ENCODE peak calls at places on chromosomes 12 and 14, in six cellular contexts. M, G, I, T, B and O are unnamed samples.

GRCh38 chr12:57756406-57757341 is 1.8 kb downstream of the MARCHF9 start:
- DNase-seq in M (peak; percentile 68), G (no peak), I (peak; percentile 50), T (peak; percentile 85), B (no peak), O (peak; percentile 27)

GRCh38 chr14:70660967-70661871 is 19.5 kb downstream of the TTC9 start:
- DNase-seq in M (peak; percentile 46), G (no peak), I (no peak), T (peak; percentile 82), B (no peak), O (no peak)

GRCh38 chr14:69839017-69839416 is 40.2 kb upstream of the SMOC1 start:
- DNase-seq in M (no peak), G (no peak), I (no peak), T (no peak), B (no peak), O (no peak)

GRCh38 chr12:27779416-27779815 is 617 bp upstream of the KLHL42 start:
- DNase-seq in M (no peak), G (peak; percentile 7), I (no peak), T (peak; percentile 50), B (no peak), O (peak; percentile 55)

GRCh38 chr14:50039734-50040400 is 76.5 kb downstream of the VCPKMT start:
- DNase-seq in M (no peak), G (no peak), I (no peak), T (no peak), B (no peak), O (no peak)

GRCh38 chr12:18502422-18502821 is 235.4 kb downstream of the PLCZ1 start:
- DNase-seq in M (no peak), G (peak; percentile 25), I (no peak), T (no peak), B (no peak), O (no peak)

GRCh38 chr14:106652494-106652893 is 1126.1 kb downstream of the TMEM121 start:
- DNase-seq in M (no peak), G (no peak), I (no peak), T (no peak), B (no peak), O (no peak)

GRCh38 chr12:91777268-91777997 is 368.2 kb downstream of the BTG1 start:
- DNase-seq in M (no peak), G (no peak), I (no peak), T (no peak), B (no peak), O (no peak)

GRCh38 chr12:130565189-130565588 is 150.9 kb downstream of the RIMBP2 start:
- DNase-seq in M (no peak), G (no peak), I (no peak), T (no peak), B (no peak), O (no peak)

GRCh38 chr12:100450726-100451125 is 22.9 kb upstream of the NR1H4 start:
- DNase-seq in M (no peak), G (peak; percentile 28), I (no peak), T (no peak), B (no peak), O (no peak)

GRCh38 chr12:120760349-120761245 is 35.0 kb downstream of the ACADS start:
- DNase-seq in M (peak; percentile 18), G (no peak), I (no peak), T (peak; percentile 34), B (no peak), O (no peak)